ENCODE peak calls at places on chromosomes 3 and 15, in eight cellular contexts. A, N, X, W, O, Z, U and S are unnamed samples.

GRCh38 chr3:12981631-12982265 is 91.5 kb downstream of the IQSEC1 start:
- DNase-seq in W (no peak), O (no peak), N (no peak), Z (no peak), U (no peak), A (no peak), X (no peak), S (no peak)

GRCh38 chr3:140568842-140569520 is 108.9 kb upstream of the TRIM42 start:
- DNase-seq in N (no peak), O (peak), Z (no peak), W (no peak), U (no peak), A (no peak), X (no peak), S (no peak)

GRCh38 chr3:117874904-117875874 is 1159.5 kb downstream of the IGSF11 start:
- DNase-seq in O (no peak), N (no peak), U (no peak), W (no peak), Z (no peak), A (no peak), X (no peak), S (no peak)

GRCh38 chr3:130529816-130530215 is 12.8 kb downstream of the COL6A6 start:
- DNase-seq in W (no peak), O (no peak), U (no peak), Z (no peak), A (no peak), N (no peak), X (no peak), S (no peak)

GRCh38 chr3:114319453-114319852 is 25.6 kb downstream of the TIGIT start:
- DNase-seq in U (no peak), O (no peak), Z (no peak), N (peak), A (no peak), W (no peak), X (no peak), S (no peak)

GRCh38 chr3:10286596-10287295 is 6.0 kb downstream of the GHRL start:
- DNase-seq in N (peak), Z (peak), A (no peak), X (no peak), O (peak), U (no peak), W (peak), S (no peak)

GRCh38 chr15:30041868-30042267 is 40.9 kb upstream of the GOLGA8J start:
- DNase-seq in W (no peak), N (no peak), A (no peak), Z (no peak), U (no peak), X (no peak), O (no peak), S (no peak)

GRCh38 chr3:126352476-126353454 is 4.4 kb downstream of the KLF15 start:
- DNase-seq in Z (no peak), U (no peak), N (peak), A (no peak), W (no peak), X (no peak), O (no peak), S (peak)

GRCh38 chr15:25465835-25466234 is 27.0 kb upstream of the UBE3A start:
- DNase-seq in O (peak), W (no peak), Z (no peak), X (no peak), N (no peak), U (no peak), A (no peak), S (no peak)

GRCh38 chr3:112395166-112395894 is 62.4 kb downstream of the CD200 start:
- DNase-seq in W (no peak), O (no peak), A (no peak), U (no peak), N (peak), Z (no peak), X (no peak), S (no peak)